ENCODE peak calls at places on chromosomes 3 and 15, in nine cellular contexts. H, P, N, U, Z, F, M, L and V are unnamed samples.

GRCh38 chr3:171380711-171381435 is 79.3 kb downstream of the TNIK start:
- DNase-seq in H (no peak), P (no peak), N (no peak), U (no peak), Z (no peak), F (no peak), M (no peak), L (no peak), V (no peak)

GRCh38 chr15:67331676-67332075 is 77.1 kb downstream of the IQCH start:
- DNase-seq in H (no peak), P (no peak), N (no peak), U (no peak), Z (no peak), F (peak; percentile 21), M (no peak), L (no peak), V (no peak)

GRCh38 chr15:58387130-58387529 is 44.7 kb upstream of the LIPC start:
- DNase-seq in H (no peak), P (peak; percentile 59), N (no peak), U (no peak), Z (no peak), F (peak; percentile 49), M (no peak), L (no peak), V (no peak)

GRCh38 chr15:100860829-100861510 is 18.7 kb upstream of the ALDH1A3 start:
- DNase-seq in H (no peak), P (no peak), N (no peak), U (no peak), Z (no peak), F (no peak), M (no peak), L (no peak), V (no peak)

GRCh38 chr3:68271145-68271544 is 616.7 kb upstream of the SUCLG2 start:
- DNase-seq in H (no peak), P (no peak), N (no peak), U (no peak), Z (no peak), F (no peak), M (no peak), L (no peak), V (no peak)

GRCh38 chr3:178063475-178063874 is 472.8 kb upstream of the KCNMB2 start:
- DNase-seq in H (no peak), P (peak; percentile 38), N (no peak), U (no peak), Z (no peak), F (peak; percentile 57), M (no peak), L (no peak), V (no peak)

GRCh38 chr3:172519740-172520139 is 3.5 kb downstream of the TNFSF10 start:
- DNase-seq in H (no peak), P (no peak), N (no peak), U (no peak), Z (no peak), F (no peak), M (no peak), L (no peak), V (no peak)

GRCh38 chr15:62554164-62554563 is 389.1 kb upstream of the C2CD4B start:
- DNase-seq in H (no peak), P (no peak), N (no peak), U (no peak), Z (no peak), F (no peak), M (no peak), L (no peak), V (no peak)

GRCh38 chr3:38542401-38543298 is 46.5 kb downstream of the EXOG start:
- DNase-seq in H (peak; percentile 20), P (no peak), N (no peak), U (no peak), Z (no peak), F (peak; percentile 59), M (no peak), L (no peak), V (no peak)

GRCh38 chr15:38531509-38531908 is 33.1 kb downstream of the RASGRP1 start:
- DNase-seq in H (no peak), P (peak; percentile 36), N (no peak), U (no peak), Z (no peak), F (peak; percentile 76), M (no peak), L (no peak), V (no peak)

GRCh38 chr3:192281207-192281880 is 446.0 kb downstream of the FGF12 start:
- DNase-seq in H (no peak), P (no peak), N (no peak), U (no peak), Z (no peak), F (no peak), M (no peak), L (no peak), V (no peak)

GRCh38 chr3:172647823-172648222 is 63.0 kb downstream of the NCEH1 start:
- DNase-seq in H (no peak), P (no peak), N (no peak), U (peak; percentile 92), Z (no peak), F (no peak), M (no peak), L (no peak), V (no peak)

GRCh38 chr3:177781686-177782161 is 584.4 kb upstream of the TBL1XR1 start:
- DNase-seq in H (no peak), P (peak; percentile 88), N (no peak), U (no peak), Z (peak; percentile 43), F (peak; percentile 80), M (no peak), L (no peak), V (no peak)

GRCh38 chr15:67884514-67885225 is 44.8 kb upstream of the RNU6-1 start:
- DNase-seq in H (peak; percentile 78), P (peak; percentile 76), N (peak; percentile 9), U (no peak), Z (peak; percentile 91), F (peak; percentile 76), M (peak; percentile 16), L (peak; percentile 56), V (peak; percentile 76)